ENCODE peak calls at places on chromosome 1, in seven cellular contexts. Z is PC-3, O is neural progenitor cell, N is MM.1S, S is mammary epithelial cell, T is astrocyte, D is HCT116. V is an unnamed sample.

GRCh38 chr1:167683641-167684502 is 37.9 kb upstream of the MPZL1 start:
- DNase-seq in Z (peak; percentile 55), O (peak; percentile 80), N (no peak), S (peak; percentile 69), T (peak; percentile 41), D (no peak), V (peak; percentile 28)

GRCh38 chr1:231934797-231935196 is 308.2 kb downstream of the DISC1 start:
- DNase-seq in Z (peak; percentile 44), O (peak; percentile 73), N (no peak), S (peak; percentile 42), T (peak; percentile 56), D (no peak), V (peak; percentile 48)

GRCh38 chr1:36207339-36207738 is 16.9 kb upstream of the THRAP3 start:
- DNase-seq in Z (peak; percentile 32), O (no peak), N (peak; percentile 11), S (no peak), T (peak; percentile 75), D (no peak), V (peak; percentile 84)

GRCh38 chr1:112388436-112388835 is 7.6 kb upstream of the CTTNBP2NL start:
- DNase-seq in Z (no peak), O (no peak), N (no peak), S (peak; percentile 38), T (peak; percentile 60), D (no peak), V (peak; percentile 68)

GRCh38 chr1:2072109-2072806 is 22.0 kb downstream of the PRKCZ start:
- DNase-seq in Z (no peak), O (no peak), N (no peak), S (no peak), T (no peak), D (no peak), V (no peak)

GRCh38 chr1:69915347-69915746 is 290.0 kb downstream of the LRRC40 start:
- DNase-seq in Z (no peak), O (no peak), N (no peak), S (no peak), T (peak; percentile 6), D (no peak), V (peak; percentile 67)

GRCh38 chr1:55018395-55018794 is 19.7 kb downstream of the BSND start:
- DNase-seq in Z (no peak), O (no peak), N (no peak), S (no peak), T (no peak), D (no peak), V (no peak)

GRCh38 chr1:181514298-181515290 is 31.3 kb downstream of the CACNA1E start:
- DNase-seq in Z (no peak), O (no peak), N (peak; percentile 47), S (no peak), T (no peak), D (no peak), V (no peak)

GRCh38 chr1:164771568-164772350 is 212.8 kb downstream of the PBX1 start:
- DNase-seq in Z (peak; percentile 90), O (no peak), N (no peak), S (peak; percentile 69), T (peak; percentile 81), D (no peak), V (peak; percentile 81)

GRCh38 chr1:214031267-214031650 is 43.5 kb downstream of the PROX1 start:
- DNase-seq in Z (no peak), O (peak; percentile 86), N (no peak), S (no peak), T (no peak), D (no peak), V (no peak)

GRCh38 chr1:230067441-230067870 is 418 bp downstream of the GALNT2 start:
- DNase-seq in Z (peak; percentile 49), O (peak; percentile 67), N (peak; percentile 28), S (peak; percentile 47), T (no peak), D (no peak), V (peak; percentile 49)

GRCh38 chr1:30761312-30762151 is 4.0 kb upstream of the LAPTM5 start:
- DNase-seq in Z (no peak), O (no peak), N (no peak), S (no peak), T (peak; percentile 44), D (no peak), V (peak; percentile 61)

GRCh38 chr1:29227511-29227910 is 3.2 kb downstream of the MECR start:
- DNase-seq in Z (peak; percentile 59), O (no peak), N (no peak), S (peak; percentile 29), T (no peak), D (no peak), V (no peak)

GRCh38 chr1:193479187-193479586 is 292.8 kb upstream of the B3GALT2 start:
- DNase-seq in Z (no peak), O (no peak), N (peak; percentile 95), S (no peak), T (no peak), D (no peak), V (no peak)

GRCh38 chr1:19731311-19731821 is 66.7 kb downstream of the HTR6 start:
- DNase-seq in Z (no peak), O (no peak), N (no peak), S (no peak), T (no peak), D (no peak), V (no peak)

GRCh38 chr1:167532375-167532774 is 14.0 kb upstream of the CD247 start:
- DNase-seq in Z (no peak), O (no peak), N (no peak), S (no peak), T (no peak), D (no peak), V (no peak)

GRCh38 chr1:19974822-19975416 is 4.5 kb downstream of the PLA2G2A start:
- DNase-seq in Z (peak; percentile 83), O (peak; percentile 69), N (no peak), S (peak; percentile 86), T (peak; percentile 62), D (peak; percentile 60), V (peak; percentile 74)

GRCh38 chr1:34898220-34898820 is 31.1 kb downstream of the DLGAP3 start:
- DNase-seq in Z (no peak), O (no peak), N (no peak), S (no peak), T (no peak), D (no peak), V (no peak)

GRCh38 chr1:204711103-204711946 is 25.8 kb upstream of the LRRN2 start:
- DNase-seq in Z (no peak), O (no peak), N (no peak), S (no peak), T (no peak), D (no peak), V (no peak)

GRCh38 chr1:28249013-28249870 is 10.1 kb upstream of the SESN2 start:
- DNase-seq in Z (peak; percentile 88), O (peak; percentile 50), N (peak; percentile 40), S (peak; percentile 84), T (peak; percentile 65), D (peak; percentile 85), V (peak; percentile 77)

GRCh38 chr1:24126023-24126671 is 14.2 kb upstream of the MYOM3 start:
- DNase-seq in Z (no peak), O (no peak), N (no peak), S (no peak), T (no peak), D (no peak), V (no peak)

GRCh38 chr1:3139871-3140837 is 71.2 kb downstream of the PRDM16 start:
- DNase-seq in Z (no peak), O (no peak), N (no peak), S (no peak), T (no peak), D (no peak), V (no peak)
- TF ChIP-seq EZH2 in Z (peak; percentile 57), O (no peak), N (no peak), S (no peak), T (no peak), D (no peak), V (no peak)

GRCh38 chr1:53111073-53111556 is 31.3 kb downstream of the SLC1A7 start:
- DNase-seq in Z (peak; percentile 65), O (no peak), N (no peak), S (no peak), T (peak; percentile 45), D (no peak), V (no peak)

GRCh38 chr1:53112271-53112774 is 30.1 kb downstream of the SLC1A7 start:
- DNase-seq in Z (peak; percentile 51), O (no peak), N (no peak), S (no peak), T (peak; percentile 83), D (no peak), V (peak; percentile 86)

GRCh38 chr1:53110370-53111072 is 31.9 kb downstream of the SLC1A7 start:
- DNase-seq in Z (peak; percentile 16), O (no peak), N (no peak), S (no peak), T (peak; percentile 73), D (no peak), V (peak; percentile 78)

GRCh38 chr1:53112861-53113260 is 29.6 kb downstream of the SLC1A7 start:
- DNase-seq in Z (peak; percentile 8), O (no peak), N (no peak), S (no peak), T (no peak), D (no peak), V (peak; percentile 13)

DNA sequence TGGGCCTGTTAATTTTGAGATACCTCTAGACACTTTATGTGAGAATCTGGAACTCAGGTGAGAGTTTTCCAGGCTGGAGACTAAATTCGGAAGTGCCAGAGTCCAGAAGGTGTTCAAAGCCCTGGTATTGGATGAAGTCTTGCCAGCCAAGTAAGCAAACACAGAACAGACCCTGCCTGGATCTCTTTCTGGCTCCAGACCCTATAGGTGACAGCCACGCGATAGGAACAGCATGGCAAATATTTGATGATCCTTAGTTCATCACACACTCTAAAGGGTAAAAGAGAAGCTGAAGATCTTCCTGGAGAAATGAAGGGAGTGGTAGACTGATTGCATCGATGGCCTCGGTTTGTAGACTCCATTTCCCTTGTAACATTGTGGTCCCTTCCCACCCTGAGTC is 30.7 kb downstream of the SLC1A7 start:
- DNase-seq in Z (no peak), O (no peak), N (no peak), S (no peak), T (no peak), D (no peak), V (no peak)
- H3K9me3 ChIP-seq in Z (no peaks in the 10 kb centered on the region), O (no peaks in the 10 kb centered on the region), N (no peaks in the 10 kb centered on the region), S (peaks cover 4% of the 10 kb centered on the region), T (peaks cover 8% of the 10 kb centered on the region), D (no peaks in the 10 kb centered on the region), V (no peaks in the 10 kb centered on the region)

DNA sequence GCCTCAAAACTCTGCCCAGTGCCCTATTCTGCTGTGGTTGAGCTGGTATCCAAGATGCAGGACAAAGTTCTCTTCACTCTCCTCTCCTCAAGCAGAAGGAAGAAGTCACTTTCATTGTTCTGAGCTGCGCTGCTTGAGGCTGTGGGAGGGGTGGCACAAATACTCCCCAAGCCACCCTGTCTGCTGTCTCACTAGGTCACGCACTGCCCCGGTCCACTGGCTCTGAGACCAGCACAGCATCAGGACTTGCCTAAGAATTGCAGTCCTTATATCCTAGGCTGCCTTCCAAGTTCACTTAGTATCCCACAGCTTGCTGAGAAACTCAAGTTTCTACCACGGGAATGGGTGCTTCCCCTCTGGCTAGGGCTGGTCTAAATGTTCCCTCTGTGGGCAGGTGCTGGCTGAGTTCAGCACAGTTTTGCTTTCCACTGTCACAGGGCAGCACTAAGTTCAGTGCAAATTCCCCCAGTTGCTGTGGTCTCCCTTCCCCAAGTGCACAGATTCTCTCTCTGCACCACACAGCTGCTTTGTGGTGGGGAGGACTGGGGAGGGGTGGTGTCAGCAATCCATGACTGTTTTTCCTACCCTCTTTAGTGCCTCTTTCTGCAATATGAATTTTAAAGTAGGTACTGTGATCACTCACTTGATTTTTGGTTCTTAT is 32.4 kb downstream of the SLC9C2 start:
- DNase-seq in Z (no peak), O (no peak), N (peak; percentile 82), S (no peak), T (no peak), D (no peak), V (no peak)
- H2AFZ ChIP-seq in Z (no peak overlapping the region), O (peak overlapping the region; percentile 26), N (peak overlapping the region; percentile 25), S (no peak overlapping the region), T (no peak overlapping the region), D (no peak overlapping the region), V (no peak overlapping the region)

GRCh38 chr1:47459263-47459788 is 21.5 kb downstream of the FOXD2 start:
- DNase-seq in Z (no peak), O (no peak), N (no peak), S (no peak), T (no peak), D (no peak), V (no peak)
- TF ChIP-seq EZH2 in Z (no peak), O (no peak), N (no peak), S (no peak), T (no peak), D (no peak), V (no peak)